ENCODE peak calls at places on chromosome X, in six cellular contexts. P is A549, N is Daoy, Y is AG08396, C is MV-4-11, I is NAMALWA. T is an unnamed sample.

GRCh38 chrX:154809939-154810665 is 4.8 kb upstream of the MPP1 start:
- DNase-seq in P (no peak), N (no peak), Y (no peak), C (peak; percentile 19), I (no peak), T (no peak)

GRCh38 chrX:103644125-103644524 is 15.3 kb downstream of the TCEAL1 start:
- DNase-seq in P (no peak), N (no peak), Y (no peak), C (no peak), I (no peak), T (no peak)

GRCh38 chrX:119482497-119483480 is 14.5 kb downstream of the SLC25A5 start:
- DNase-seq in P (peak; percentile 55), N (peak; percentile 68), Y (peak; percentile 68), C (peak; percentile 58), I (no peak), T (peak; percentile 45)

GRCh38 chrX:38627683-38628082 is 66.3 kb downstream of the TSPAN7 start:
- DNase-seq in P (no peak), N (peak; percentile 3), Y (no peak), C (peak; percentile 27), I (peak; percentile 64), T (no peak)

GRCh38 chrX:103215768-103216085 is 819 bp downstream of the BEX4 start:
- DNase-seq in P (no peak), N (no peak), Y (no peak), C (no peak), I (no peak), T (no peak)

GRCh38 chrX:48645669-48646068 is 37.9 kb upstream of the WAS start:
- DNase-seq in P (no peak), N (no peak), Y (no peak), C (no peak), I (no peak), T (no peak)

GRCh38 chrX:96181571-96181970 is 503.1 kb upstream of the DIAPH2 start:
- DNase-seq in P (no peak), N (no peak), Y (no peak), C (no peak), I (no peak), T (no peak)

GRCh38 chrX:150902434-150903109 is 4.1 kb upstream of the CD99L2 start:
- DNase-seq in P (no peak), N (no peak), Y (no peak), C (no peak), I (no peak), T (no peak)

GRCh38 chrX:40174594-40175415 is 77.0 kb upstream of the BCOR start:
- DNase-seq in P (no peak), N (peak; percentile 69), Y (peak; percentile 72), C (peak; percentile 37), I (peak; percentile 59), T (no peak)

GRCh38 chrX:70998402-70999027 is 67.6 kb upstream of the SLC7A3 start:
- DNase-seq in P (no peak), N (peak; percentile 15), Y (no peak), C (peak; percentile 15), I (peak; percentile 38), T (no peak)

GRCh38 chrX:85375333-85375738 is 4.1 kb downstream of the POF1B start:
- DNase-seq in P (peak; percentile 20), N (no peak), Y (no peak), C (no peak), I (no peak), T (no peak)

GRCh38 chrX:7985568-7985967 is 58.4 kb upstream of the PNPLA4 start:
- DNase-seq in P (no peak), N (no peak), Y (no peak), C (no peak), I (no peak), T (no peak)

GRCh38 chrX:135437867-135438733 is 16.4 kb downstream of the SMIM10L2A start:
- DNase-seq in P (no peak), N (peak; percentile 13), Y (no peak), C (no peak), I (peak; percentile 46), T (peak; percentile 61)

GRCh38 chrX:46687619-46688018 is 71.3 kb downstream of the SLC9A7 start:
- DNase-seq in P (no peak), N (no peak), Y (no peak), C (no peak), I (no peak), T (no peak)

GRCh38 chrX:3712080-3712869 is 1.2 kb downstream of the PRKX start:
- DNase-seq in P (no peak), N (no peak), Y (peak; percentile 27), C (no peak), I (peak; percentile 16), T (peak; percentile 21)

GRCh38 chrX:78652971-78653822 is 5.9 kb downstream of the RTL3 start:
- DNase-seq in P (peak; percentile 11), N (peak; percentile 3), Y (peak; percentile 44), C (peak; percentile 88), I (peak; percentile 15), T (no peak)

GRCh38 chrX:18931972-18932371 is 51.9 kb downstream of the PHKA2 start:
- DNase-seq in P (peak; percentile 16), N (peak; percentile 2), Y (peak; percentile 36), C (no peak), I (peak; percentile 41), T (no peak)

GRCh38 chrX:79081895-79082512 is 62.5 kb upstream of the GPR174 start:
- DNase-seq in P (peak; percentile 4), N (peak; percentile 0), Y (peak; percentile 14), C (peak; percentile 21), I (peak; percentile 65), T (no peak)

GRCh38 chrX:75156537-75156945 is 458 bp upstream of the ABCB7 start:
- DNase-seq in P (no peak), N (no peak), Y (peak; percentile 16), C (peak; percentile 48), I (no peak), T (no peak)

GRCh38 chrX:153708415-153708814 is 15.8 kb downstream of the BCAP31 start:
- DNase-seq in P (peak; percentile 73), N (peak; percentile 79), Y (peak; percentile 75), C (peak; percentile 56), I (peak; percentile 69), T (peak; percentile 89)

GRCh38 chrX:56600987-56601386 is 37.6 kb downstream of the UBQLN2 start:
- DNase-seq in P (no peak), N (no peak), Y (no peak), C (no peak), I (no peak), T (no peak)

GRCh38 chrX:136214551-136214950 is 36.6 kb downstream of the MAP7D3 start:
- DNase-seq in P (no peak), N (peak; percentile 70), Y (peak; percentile 44), C (no peak), I (no peak), T (peak; percentile 25)

GRCh38 chrX:78517124-78517523 is 142.0 kb downstream of the RTL3 start:
- DNase-seq in P (no peak), N (no peak), Y (no peak), C (no peak), I (no peak), T (no peak)

T was measured in 8988T.